ENCODE peak calls at places on chromosomes 5 and 9, in nine cellular contexts. T, H, K, I, A, D, W, U and F are unnamed samples.

GRCh38 chr5:123387313-123387712 is 35.9 kb downstream of the CEP120 start:
- DNase-seq in T (no peak), H (no peak), K (no peak), I (peak; percentile 55), A (no peak), D (no peak), W (no peak), U (no peak), F (no peak)

GRCh38 chr5:175687231-175687701 is 29.4 kb downstream of the HRH2 start:
- DNase-seq in T (no peak), H (peak; percentile 26), K (no peak), I (no peak), A (no peak), D (no peak), W (peak; percentile 82), U (no peak), F (peak; percentile 55)

GRCh38 chr5:72451771-72452505 is 55.3 kb downstream of the ZNF366 start:
- DNase-seq in T (peak; percentile 25), H (peak; percentile 71), K (no peak), I (peak; percentile 72), A (no peak), D (peak; percentile 60), W (peak; percentile 57), U (peak; percentile 80), F (peak; percentile 53)

GRCh38 chr9:101388507-101388993 is 3.7 kb upstream of the BAAT start:
- DNase-seq in T (no peak), H (no peak), K (no peak), I (no peak), A (no peak), D (no peak), W (no peak), U (no peak), F (no peak)

GRCh38 chr5:57889558-57889957 is 406.9 kb upstream of the ACTBL2 start:
- DNase-seq in T (no peak), H (no peak), K (no peak), I (peak; percentile 96), A (no peak), D (peak; percentile 71), W (no peak), U (peak; percentile 50), F (no peak)

GRCh38 chr5:40798012-40798855 is at the start of gene PRKAA1:
- DNase-seq in T (peak; percentile 91), H (peak; percentile 91), K (peak; percentile 50), I (peak; percentile 82), A (no peak), D (peak; percentile 81), W (peak; percentile 92), U (peak; percentile 93), F (peak; percentile 65)

GRCh38 chr9:88041447-88041846 is 67.1 kb upstream of the CDK20 start:
- DNase-seq in T (no peak), H (no peak), K (no peak), I (peak; percentile 12), A (no peak), D (no peak), W (no peak), U (no peak), F (no peak)

GRCh38 chr9:132350861-132351315 is 3.9 kb downstream of the SETX start:
- DNase-seq in T (no peak), H (no peak), K (no peak), I (no peak), A (no peak), D (no peak), W (no peak), U (no peak), F (no peak)

GRCh38 chr9:16485155-16485554 is 385.3 kb downstream of the BNC2 start:
- DNase-seq in T (no peak), H (no peak), K (no peak), I (peak; percentile 85), A (no peak), D (no peak), W (no peak), U (no peak), F (no peak)

GRCh38 chr5:166594552-166594951 is 1696.9 kb upstream of the WWC1 start:
- DNase-seq in T (no peak), H (no peak), K (no peak), I (no peak), A (no peak), D (no peak), W (no peak), U (no peak), F (no peak)

GRCh38 chr9:126692759-126693427 is 79.2 kb downstream of the LMX1B start:
- DNase-seq in T (no peak), H (no peak), K (no peak), I (no peak), A (no peak), D (no peak), W (no peak), U (no peak), F (no peak)

GRCh38 chr9:4126184-4126865 is 173.5 kb downstream of the GLIS3 start:
- DNase-seq in T (no peak), H (no peak), K (no peak), I (peak; percentile 91), A (no peak), D (no peak), W (no peak), U (no peak), F (no peak)

GRCh38 chr5:115542651-115543364 is 1.8 kb downstream of the FEM1C start:
- DNase-seq in T (no peak), H (no peak), K (no peak), I (no peak), A (no peak), D (no peak), W (no peak), U (peak; percentile 58), F (no peak)

GRCh38 chr9:135480942-135481315 is 1.3 kb downstream of the PPP1R26 start:
- DNase-seq in T (no peak), H (no peak), K (no peak), I (no peak), A (no peak), D (no peak), W (no peak), U (no peak), F (no peak)

GRCh38 chr9:95017661-95018060 is 291.2 kb downstream of the AOPEP start:
- DNase-seq in T (no peak), H (no peak), K (no peak), I (no peak), A (no peak), D (no peak), W (no peak), U (no peak), F (no peak)

GRCh38 chr5:105238561-105238960 is 1676.0 kb upstream of the NUDT12 start:
- DNase-seq in T (no peak), H (no peak), K (no peak), I (no peak), A (no peak), D (no peak), W (no peak), U (no peak), F (no peak)

GRCh38 chr5:143772621-143773020 is 39.3 kb upstream of the HMHB1 start:
- DNase-seq in T (no peak), H (no peak), K (no peak), I (no peak), A (no peak), D (no peak), W (no peak), U (no peak), F (no peak)

GRCh38 chr5:125293223-125293622 is 546.8 kb upstream of the ZNF608 start:
- DNase-seq in T (no peak), H (no peak), K (no peak), I (no peak), A (no peak), D (no peak), W (no peak), U (no peak), F (no peak)
- H3K27ac ChIP-seq in T (no peak overlapping the region), H (no peak overlapping the region), K (no peak overlapping the region), I (no peak overlapping the region), A (no peak overlapping the region), D (no peak overlapping the region), W (no peak overlapping the region), U (no peak overlapping the region), F (no peak overlapping the region)

DNA sequence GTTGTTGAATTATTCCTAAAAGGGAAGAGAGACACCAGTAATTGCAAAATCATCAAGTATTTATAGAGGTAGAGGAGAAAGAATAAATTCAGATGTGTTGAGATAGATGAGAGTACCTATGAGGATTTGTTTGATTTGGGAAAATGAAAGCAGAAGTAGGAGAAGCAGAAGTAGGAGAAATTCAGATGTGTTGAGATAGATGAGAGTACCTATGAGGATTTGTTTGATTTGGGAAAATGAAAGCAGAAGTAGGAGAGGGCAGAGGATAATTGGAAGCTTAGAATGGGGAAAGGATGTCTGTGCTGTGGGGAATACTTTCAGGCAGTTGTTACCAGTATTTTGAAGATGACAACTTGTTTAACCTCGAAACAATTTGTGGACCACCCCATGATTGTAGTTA is 35.1 kb upstream of the ZCCHC7 start:
- DNase-seq in T (no peak), H (no peak), K (no peak), I (no peak), A (no peak), D (no peak), W (no peak), U (no peak), F (no peak)
- H3K4me3 ChIP-seq in T (no peak overlapping the region), H (no peak overlapping the region), K (no peak overlapping the region), I (no peak overlapping the region), A (no peak overlapping the region), D (no peak overlapping the region), W (no peak overlapping the region), U (no peak overlapping the region), F (no peak overlapping the region)

GRCh38 chr9:35858428-35858827 is 11.8 kb downstream of the OR13J1 start:
- DNase-seq in T (no peak), H (no peak), K (no peak), I (no peak), A (no peak), D (no peak), W (no peak), U (no peak), F (no peak)

GRCh38 chr9:35859310-35859994 is 10.7 kb downstream of the OR13J1 start:
- DNase-seq in T (no peak), H (no peak), K (no peak), I (peak; percentile 4), A (peak; percentile 81), D (no peak), W (no peak), U (peak; percentile 78), F (no peak)

GRCh38 chr9:35852876-35853865 is 17.0 kb downstream of the OR13J1 start:
- DNase-seq in T (peak; percentile 14), H (no peak), K (no peak), I (no peak), A (peak; percentile 92), D (peak; percentile 11), W (no peak), U (peak; percentile 45), F (no peak)

GRCh38 chr9:35856882-35857281 is 13.3 kb downstream of the OR13J1 start:
- DNase-seq in T (no peak), H (no peak), K (no peak), I (no peak), A (no peak), D (peak; percentile 7), W (no peak), U (peak; percentile 43), F (no peak)

GRCh38 chr9:35856206-35856605 is 14.0 kb downstream of the OR13J1 start:
- DNase-seq in T (no peak), H (no peak), K (no peak), I (no peak), A (no peak), D (no peak), W (no peak), U (no peak), F (no peak)
- H3K27ac ChIP-seq in T (no peak overlapping the region), H (no peak overlapping the region), K (no peak overlapping the region), I (no peak overlapping the region), A (no peak overlapping the region), D (no peak overlapping the region), W (no peak overlapping the region), U (no peak overlapping the region), F (no peak overlapping the region)

GRCh38 chr5:95697781-95698681 is 15.2 kb upstream of the SPATA9 start:
- DNase-seq in T (no peak), H (no peak), K (no peak), I (no peak), A (no peak), D (no peak), W (no peak), U (no peak), F (no peak)
- H3K4me3 ChIP-seq in T (no peak overlapping the region), H (no peak overlapping the region), K (no peak overlapping the region), I (no peak overlapping the region), A (no peak overlapping the region), D (no peak overlapping the region), W (no peak overlapping the region), U (no peak overlapping the region), F (no peak overlapping the region)